ENCODE peak calls at places on chromosomes 7 and 10, in seven cellular contexts. One of them, this sample, is unnamed.

GRCh38 chr10:109898666-109899577 is 24.4 kb downstream of the XPNPEP1 start:
- DNase-seq in choroid plexus epithelial cell: peak; percentile 53
- DNase-seq in HL-60: no peak
- DNase-seq in fibroblast of lung: peak; percentile 56
- DNase-seq in ovary: no peak
- DNase-seq in cardiac fibroblast: peak; percentile 76
- DNase-seq in Panc1: no peak
- DNase-seq in this sample: no peak

GRCh38 chr7:101956130-101956529 is 138.7 kb downstream of the CUX1 start:
- DNase-seq in choroid plexus epithelial cell: no peak
- DNase-seq in HL-60: no peak
- DNase-seq in fibroblast of lung: no peak
- DNase-seq in ovary: no peak
- DNase-seq in cardiac fibroblast: no peak
- DNase-seq in Panc1: no peak
- DNase-seq in this sample: no peak

GRCh38 chr7:55050286-55050685 is 31.5 kb downstream of the EGFR start:
- DNase-seq in choroid plexus epithelial cell: no peak
- DNase-seq in HL-60: no peak
- DNase-seq in fibroblast of lung: no peak
- DNase-seq in ovary: no peak
- DNase-seq in cardiac fibroblast: peak; percentile 5
- DNase-seq in Panc1: no peak
- DNase-seq in this sample: no peak

GRCh38 chr7:44796034-44796503 is 412 bp upstream of the PPIA start:
- DNase-seq in choroid plexus epithelial cell: peak; percentile 45
- DNase-seq in HL-60: no peak
- DNase-seq in fibroblast of lung: peak; percentile 45
- DNase-seq in ovary: no peak
- DNase-seq in cardiac fibroblast: peak; percentile 58
- DNase-seq in Panc1: no peak
- DNase-seq in this sample: no peak

GRCh38 chr10:119654540-119654939 is 3.4 kb downstream of the BAG3 start:
- DNase-seq in choroid plexus epithelial cell: no peak
- DNase-seq in HL-60: no peak
- DNase-seq in fibroblast of lung: no peak
- DNase-seq in ovary: no peak
- DNase-seq in cardiac fibroblast: no peak
- DNase-seq in Panc1: no peak
- DNase-seq in this sample: no peak

GRCh38 chr10:76555271-76555670 is 1082.3 kb downstream of the KCNMA1 start:
- DNase-seq in choroid plexus epithelial cell: no peak
- DNase-seq in HL-60: no peak
- DNase-seq in fibroblast of lung: no peak
- DNase-seq in ovary: no peak
- DNase-seq in cardiac fibroblast: no peak
- DNase-seq in Panc1: no peak
- DNase-seq in this sample: no peak

GRCh38 chr10:125294109-125294508 is 133.7 kb upstream of the CTBP2 start:
- DNase-seq in choroid plexus epithelial cell: no peak
- DNase-seq in HL-60: no peak
- DNase-seq in fibroblast of lung: no peak
- DNase-seq in ovary: no peak
- DNase-seq in cardiac fibroblast: no peak
- DNase-seq in Panc1: no peak
- DNase-seq in this sample: no peak

GRCh38 chr10:72229261-72230251 is 13.5 kb upstream of the ASCC1 start:
- DNase-seq in choroid plexus epithelial cell: peak; percentile 87
- DNase-seq in HL-60: no peak
- DNase-seq in fibroblast of lung: peak; percentile 85
- DNase-seq in ovary: peak; percentile 39
- DNase-seq in cardiac fibroblast: peak; percentile 28
- DNase-seq in Panc1: no peak
- DNase-seq in this sample: no peak

GRCh38 chr7:151117565-151117964 is 31.3 kb downstream of the AGAP3 start:
- DNase-seq in choroid plexus epithelial cell: no peak
- DNase-seq in HL-60: no peak
- DNase-seq in fibroblast of lung: no peak
- DNase-seq in ovary: no peak
- DNase-seq in cardiac fibroblast: no peak
- DNase-seq in Panc1: no peak
- DNase-seq in this sample: no peak

GRCh38 chr7:105664816-105665525 is 83.7 kb upstream of the EFCAB10 start:
- DNase-seq in choroid plexus epithelial cell: peak; percentile 81
- DNase-seq in HL-60: no peak
- DNase-seq in fibroblast of lung: no peak
- DNase-seq in ovary: no peak
- DNase-seq in cardiac fibroblast: peak; percentile 42
- DNase-seq in Panc1: no peak
- DNase-seq in this sample: no peak

GRCh38 chr10:128180843-128181242 is 54.6 kb upstream of the MKI67 start:
- DNase-seq in choroid plexus epithelial cell: no peak
- DNase-seq in HL-60: no peak
- DNase-seq in fibroblast of lung: no peak
- DNase-seq in ovary: no peak
- DNase-seq in cardiac fibroblast: no peak
- DNase-seq in Panc1: no peak
- DNase-seq in this sample: no peak

GRCh38 chr10:117218654-117219053 is 21.4 kb downstream of the KCNK18 start:
- DNase-seq in choroid plexus epithelial cell: no peak
- DNase-seq in HL-60: no peak
- DNase-seq in fibroblast of lung: no peak
- DNase-seq in ovary: no peak
- DNase-seq in cardiac fibroblast: no peak
- DNase-seq in Panc1: no peak
- DNase-seq in this sample: no peak

GRCh38 chr7:15854841-15855576 is 168.5 kb upstream of the MEOX2 start:
- DNase-seq in choroid plexus epithelial cell: no peak
- DNase-seq in HL-60: no peak
- DNase-seq in fibroblast of lung: no peak
- DNase-seq in ovary: no peak
- DNase-seq in cardiac fibroblast: peak; percentile 18
- DNase-seq in Panc1: no peak
- DNase-seq in this sample: no peak

GRCh38 chr10:75404335-75405200 is 3.0 kb upstream of the ZNF503 start:
- DNase-seq in choroid plexus epithelial cell: no peak
- DNase-seq in HL-60: no peak
- DNase-seq in fibroblast of lung: no peak
- DNase-seq in ovary: peak; percentile 79
- DNase-seq in cardiac fibroblast: no peak
- DNase-seq in Panc1: no peak
- DNase-seq in this sample: no peak

GRCh38 chr7:75813781-75814236 is at the start of gene CCL24:
- DNase-seq in choroid plexus epithelial cell: no peak
- DNase-seq in HL-60: peak; percentile 60
- DNase-seq in fibroblast of lung: no peak
- DNase-seq in ovary: no peak
- DNase-seq in cardiac fibroblast: no peak
- DNase-seq in Panc1: no peak
- DNase-seq in this sample: no peak

GRCh38 chr7:121081327-121081936 is 92.9 kb downstream of the CPED1 start:
- DNase-seq in choroid plexus epithelial cell: peak; percentile 90
- DNase-seq in HL-60: peak; percentile 28
- DNase-seq in fibroblast of lung: peak; percentile 93
- DNase-seq in ovary: no peak
- DNase-seq in cardiac fibroblast: peak; percentile 92
- DNase-seq in Panc1: peak; percentile 42
- DNase-seq in this sample: peak; percentile 34

GRCh38 chr7:88480901-88481300 is 174.2 kb upstream of the STEAP4 start:
- DNase-seq in choroid plexus epithelial cell: peak; percentile 0
- DNase-seq in HL-60: no peak
- DNase-seq in fibroblast of lung: no peak
- DNase-seq in ovary: peak; percentile 8
- DNase-seq in cardiac fibroblast: no peak
- DNase-seq in Panc1: no peak
- DNase-seq in this sample: peak; percentile 10

GRCh38 chr10:31932838-31933237 is 4.2 kb upstream of the ARHGAP12 start:
- DNase-seq in choroid plexus epithelial cell: peak; percentile 46
- DNase-seq in HL-60: no peak
- DNase-seq in fibroblast of lung: no peak
- DNase-seq in ovary: no peak
- DNase-seq in cardiac fibroblast: no peak
- DNase-seq in Panc1: no peak
- DNase-seq in this sample: no peak

GRCh38 chr10:31929260-31929985 is 792 bp upstream of the ARHGAP12 start:
- DNase-seq in choroid plexus epithelial cell: no peak
- DNase-seq in HL-60: no peak
- DNase-seq in fibroblast of lung: peak; percentile 28
- DNase-seq in ovary: peak; percentile 43
- DNase-seq in cardiac fibroblast: peak; percentile 34
- DNase-seq in Panc1: no peak
- DNase-seq in this sample: no peak

GRCh38 chr10:31928531-31929259 is at the start of gene ARHGAP12:
- DNase-seq in choroid plexus epithelial cell: peak; percentile 81
- DNase-seq in HL-60: peak; percentile 59
- DNase-seq in fibroblast of lung: peak; percentile 82
- DNase-seq in ovary: peak; percentile 90
- DNase-seq in cardiac fibroblast: peak; percentile 80
- DNase-seq in Panc1: no peak
- DNase-seq in this sample: peak; percentile 37

GRCh38 chr10:31927597-31928530 is 767 bp downstream of the ARHGAP12 start:
- DNase-seq in choroid plexus epithelial cell: peak; percentile 58
- DNase-seq in HL-60: no peak
- DNase-seq in fibroblast of lung: peak; percentile 54
- DNase-seq in ovary: peak; percentile 55
- DNase-seq in cardiac fibroblast: peak; percentile 55
- DNase-seq in Panc1: no peak
- DNase-seq in this sample: no peak

DNA sequence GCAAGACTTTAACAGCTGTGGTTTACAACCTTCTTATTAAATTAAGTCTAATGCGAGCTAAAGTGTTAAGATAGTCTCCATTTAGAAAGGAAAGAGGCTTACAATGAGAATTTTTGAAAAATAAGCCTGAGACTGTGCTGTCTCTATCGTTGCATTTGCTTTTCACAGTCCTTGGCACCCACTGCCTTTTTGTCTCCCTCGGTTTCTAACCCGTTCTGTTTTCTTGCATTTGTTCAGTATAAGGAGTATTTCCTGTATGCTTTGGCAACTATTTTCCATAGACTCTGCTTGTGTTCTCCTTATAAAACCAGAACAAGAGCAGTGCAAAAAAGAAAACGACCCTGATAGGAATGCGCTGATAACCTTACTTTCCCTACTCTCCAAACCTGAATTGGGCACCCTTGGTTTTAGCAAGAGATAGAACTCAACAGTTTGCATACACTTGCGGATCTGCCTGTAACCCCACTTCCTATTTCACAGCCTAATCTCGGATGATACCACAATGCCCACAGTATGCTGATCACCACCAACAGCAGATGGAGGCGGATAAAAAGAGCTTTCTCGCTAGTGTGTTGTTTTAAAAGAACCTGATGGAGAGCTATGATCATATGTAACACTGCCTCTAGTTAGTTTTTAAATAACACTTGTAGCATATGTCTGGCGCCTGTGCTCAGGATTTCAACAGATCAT is 1.5 kb upstream of the ARHGAP12 start:
- DNase-seq in choroid plexus epithelial cell: no peak
- DNase-seq in HL-60: no peak
- DNase-seq in fibroblast of lung: peak; percentile 41
- DNase-seq in ovary: no peak
- DNase-seq in cardiac fibroblast: no peak
- DNase-seq in Panc1: no peak
- DNase-seq in this sample: no peak
- H3K4me3 ChIP-seq in choroid plexus epithelial cell: peak overlapping the region; percentile 83
- H3K4me3 ChIP-seq in HL-60: peak overlapping the region; percentile 91
- H3K4me3 ChIP-seq in fibroblast of lung: peak overlapping the region; percentile 83
- H3K4me3 ChIP-seq in ovary: peak overlapping the region; percentile 80
- H3K4me3 ChIP-seq in cardiac fibroblast: peak overlapping the region; percentile 79
- H3K4me3 ChIP-seq in Panc1: peak overlapping the region; percentile 73
- H3K4me3 ChIP-seq in this sample: no peak overlapping the region

GRCh38 chr7:31763548-31763947 is 76.5 kb downstream of the PPP1R17 start:
- DNase-seq in choroid plexus epithelial cell: no peak
- DNase-seq in HL-60: no peak
- DNase-seq in fibroblast of lung: no peak
- DNase-seq in ovary: no peak
- DNase-seq in cardiac fibroblast: no peak
- DNase-seq in Panc1: no peak
- DNase-seq in this sample: no peak
- TF ChIP-seq CTCF in choroid plexus epithelial cell: peak; percentile 20
- TF ChIP-seq CTCF in HL-60: peak; percentile 2
- TF ChIP-seq CTCF in fibroblast of lung: peak; percentile 7
- TF ChIP-seq CTCF in ovary: no peak
- TF ChIP-seq CTCF in cardiac fibroblast: peak; percentile 30
- TF ChIP-seq CTCF in Panc1: no peak
- TF ChIP-seq CTCF in this sample: peak; percentile 33

GRCh38 chr7:139360210-139360947 is 685 bp downstream of the LUC7L2 start:
- DNase-seq in choroid plexus epithelial cell: peak; percentile 96
- DNase-seq in HL-60: peak; percentile 85
- DNase-seq in fibroblast of lung: peak; percentile 93
- DNase-seq in ovary: peak; percentile 97
- DNase-seq in cardiac fibroblast: peak; percentile 92
- DNase-seq in Panc1: peak; percentile 71
- DNase-seq in this sample: peak; percentile 67

GRCh38 chr7:139362302-139362701 is 2.6 kb downstream of the LUC7L2 start:
- DNase-seq in choroid plexus epithelial cell: peak; percentile 29
- DNase-seq in HL-60: no peak
- DNase-seq in fibroblast of lung: peak; percentile 16
- DNase-seq in ovary: no peak
- DNase-seq in cardiac fibroblast: no peak
- DNase-seq in Panc1: no peak
- DNase-seq in this sample: no peak

GRCh38 chr7:139360948-139361307 is 1.2 kb downstream of the LUC7L2 start:
- DNase-seq in choroid plexus epithelial cell: no peak
- DNase-seq in HL-60: no peak
- DNase-seq in fibroblast of lung: no peak
- DNase-seq in ovary: no peak
- DNase-seq in cardiac fibroblast: no peak
- DNase-seq in Panc1: no peak
- DNase-seq in this sample: no peak

GRCh38 chr7:139362981-139363380 is 3.3 kb downstream of the LUC7L2 start:
- DNase-seq in choroid plexus epithelial cell: no peak
- DNase-seq in HL-60: no peak
- DNase-seq in fibroblast of lung: no peak
- DNase-seq in ovary: no peak
- DNase-seq in cardiac fibroblast: no peak
- DNase-seq in Panc1: no peak
- DNase-seq in this sample: no peak

GRCh38 chr7:139361523-139361922 is 1.8 kb downstream of the LUC7L2 start:
- DNase-seq in choroid plexus epithelial cell: no peak
- DNase-seq in HL-60: no peak
- DNase-seq in fibroblast of lung: no peak
- DNase-seq in ovary: no peak
- DNase-seq in cardiac fibroblast: no peak
- DNase-seq in Panc1: no peak
- DNase-seq in this sample: no peak
- H3K4me3 ChIP-seq in choroid plexus epithelial cell: peak overlapping the region; percentile 99
- H3K4me3 ChIP-seq in HL-60: peak overlapping the region; percentile 87
- H3K4me3 ChIP-seq in fibroblast of lung: peak overlapping the region; percentile 90
- H3K4me3 ChIP-seq in ovary: peak overlapping the region; percentile 97
- H3K4me3 ChIP-seq in cardiac fibroblast: peak overlapping the region; percentile 98
- H3K4me3 ChIP-seq in Panc1: peak overlapping the region; percentile 100
- H3K4me3 ChIP-seq in this sample: peak overlapping the region; percentile 100

DNA sequence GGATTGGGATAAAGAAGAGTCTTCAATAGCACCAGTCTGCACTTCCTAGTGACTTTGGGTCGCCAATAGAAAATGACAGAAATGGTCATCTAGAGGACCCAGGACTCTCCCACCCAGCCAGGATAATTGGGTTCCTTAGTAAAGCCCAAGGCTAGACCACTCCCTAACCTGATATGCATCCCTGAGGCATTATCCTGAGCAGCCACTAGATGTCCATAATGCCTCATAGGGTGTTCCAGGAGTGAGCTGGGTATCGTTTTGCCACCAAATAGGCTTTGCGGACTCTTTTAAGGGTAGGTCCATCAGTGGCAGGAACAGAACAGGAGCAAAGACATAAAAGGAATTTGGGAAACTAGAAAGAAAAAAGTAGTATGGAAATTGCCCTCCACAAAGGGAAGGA is 4.5 kb upstream of the LRRC4 start:
- DNase-seq in choroid plexus epithelial cell: peak; percentile 58
- DNase-seq in HL-60: no peak
- DNase-seq in fibroblast of lung: no peak
- DNase-seq in ovary: no peak
- DNase-seq in cardiac fibroblast: peak; percentile 33
- DNase-seq in Panc1: no peak
- DNase-seq in this sample: no peak
- TF ChIP-seq CTCF in choroid plexus epithelial cell: peak; percentile 78
- TF ChIP-seq CTCF in HL-60: peak; percentile 24
- TF ChIP-seq CTCF in fibroblast of lung: peak; percentile 39
- TF ChIP-seq CTCF in ovary: no peak
- TF ChIP-seq CTCF in cardiac fibroblast: peak; percentile 43
- TF ChIP-seq CTCF in Panc1: peak; percentile 63
- TF ChIP-seq CTCF in this sample: peak; percentile 54